ENCODE peak calls at places on chromosomes 11 and 22, in six cellular contexts. D is stomach, N is astrocyte, R is substantia nigra, X is GM23338, G is heart right ventricle. F is an unnamed sample.
A peak's percentile ranks its signal among the peaks of the same experiment; 100 is the strongest.

GRCh38 chr11:88402192-88402715 is 64.7 kb upstream of the CTSC start:
- DNase-seq in D (no peak), N (peak; percentile 90), R (no peak), X (no peak), G (no peak), F (no peak)

GRCh38 chr11:65866524-65867283 is 5.9 kb downstream of the EFEMP2 start:
- DNase-seq in D (no peak), N (no peak), R (no peak), X (no peak), G (no peak), F (no peak)

GRCh38 chr11:82458777-82459176 is 274.9 kb downstream of the FAM181B start:
- DNase-seq in D (no peak), N (no peak), R (no peak), X (no peak), G (no peak), F (no peak)

GRCh38 chr22:29004647-29005371 is 56.8 kb downstream of the C22orf31 start:
- DNase-seq in D (peak; percentile 85), N (peak; percentile 26), R (no peak), X (peak; percentile 88), G (peak; percentile 20), F (peak; percentile 72)

GRCh38 chr22:21865041-21865440 is 2.4 kb downstream of the MAPK1 start:
- DNase-seq in D (peak; percentile 35), N (peak; percentile 85), R (no peak), X (no peak), G (peak; percentile 53), F (peak; percentile 54)

GRCh38 chr22:39519681-39520053 is 695 bp upstream of the ATF4 start:
- DNase-seq in D (peak; percentile 62), N (no peak), R (peak; percentile 53), X (peak; percentile 77), G (peak; percentile 77), F (peak; percentile 66)

GRCh38 chr22:29702025-29702930 is 17.5 kb upstream of the CABP7 start:
- DNase-seq in D (no peak), N (no peak), R (no peak), X (no peak), G (no peak), F (no peak)

GRCh38 chr11:64027619-64028397 is 7.9 kb upstream of the FLRT1 start:
- DNase-seq in D (no peak), N (no peak), R (no peak), X (no peak), G (no peak), F (no peak)

GRCh38 chr11:115504279-115505158 is at the start of gene CADM1:
- DNase-seq in D (peak; percentile 96), N (peak; percentile 90), R (peak; percentile 99), X (peak; percentile 98), G (peak; percentile 92), F (peak; percentile 96)

GRCh38 chr11:104968365-104968855 is at the start of gene CASP4:
- DNase-seq in D (no peak), N (peak; percentile 73), R (no peak), X (no peak), G (peak; percentile 49), F (peak; percentile 22)

GRCh38 chr11:72634016-72634415 is 40.2 kb downstream of the PDE2A start:
- DNase-seq in D (no peak), N (no peak), R (no peak), X (no peak), G (no peak), F (no peak)

GRCh38 chr11:115670538-115671200 is 166.5 kb upstream of the CADM1 start:
- DNase-seq in D (no peak), N (no peak), R (no peak), X (no peak), G (no peak), F (no peak)

GRCh38 chr11:75524576-75525432 is 937 bp downstream of the GDPD5 start:
- DNase-seq in D (peak; percentile 27), N (no peak), R (no peak), X (peak; percentile 46), G (no peak), F (peak; percentile 28)

GRCh38 chr11:3709977-3710376 is 38.8 kb upstream of the CHRNA10 start:
- DNase-seq in D (no peak), N (peak; percentile 38), R (no peak), X (peak; percentile 25), G (no peak), F (no peak)

GRCh38 chr22:22058649-22059475 is 76.3 kb upstream of the TOP3B start:
- DNase-seq in D (no peak), N (no peak), R (no peak), X (no peak), G (no peak), F (no peak)

GRCh38 chr11:118742304-118742703 is 48.7 kb downstream of the DDX6 start:
- DNase-seq in D (no peak), N (no peak), R (no peak), X (no peak), G (no peak), F (no peak)

GRCh38 chr11:92432515-92432914 is 207.9 kb downstream of the FAT3 start:
- DNase-seq in D (no peak), N (no peak), R (no peak), X (no peak), G (no peak), F (no peak)
- H3K27ac ChIP-seq in D (no peak overlapping the region), N (no peak overlapping the region), R (no peak overlapping the region), X (no peak overlapping the region), G (no peak overlapping the region), F (no peak overlapping the region)

GRCh38 chr22:36318442-36318841 is 65.5 kb downstream of the APOL1 start:
- DNase-seq in D (no peak), N (no peak), R (no peak), X (no peak), G (no peak), F (no peak)

GRCh38 chr22:36311386-36312085 is 58.6 kb downstream of the APOL1 start:
- DNase-seq in D (no peak), N (no peak), R (no peak), X (no peak), G (no peak), F (no peak)

GRCh38 chr22:36317658-36318271 is 64.8 kb downstream of the APOL1 start:
- DNase-seq in D (no peak), N (no peak), R (peak; percentile 21), X (no peak), G (no peak), F (no peak)

GRCh38 chr22:36316419-36316818 is 63.5 kb downstream of the APOL1 start:
- DNase-seq in D (no peak), N (no peak), R (no peak), X (no peak), G (no peak), F (no peak)

DNA sequence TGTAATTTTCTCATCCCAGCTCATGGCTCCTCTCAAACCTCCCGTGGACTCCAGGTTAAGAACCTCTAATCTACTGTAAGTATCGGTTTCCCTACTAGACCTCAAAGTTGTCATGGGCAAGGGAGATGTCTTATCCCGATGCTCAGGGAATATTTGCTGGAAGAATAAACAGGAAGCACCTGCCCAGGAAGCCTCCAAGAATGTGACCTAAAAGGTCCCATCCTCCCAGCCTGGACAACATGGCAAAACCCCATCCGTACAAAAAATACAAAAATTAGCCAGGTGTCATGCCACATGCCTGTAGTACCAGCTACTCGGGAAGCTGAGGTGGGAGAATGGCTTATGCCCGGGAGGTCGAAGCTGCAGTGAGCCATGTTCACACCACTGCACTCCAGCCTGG is 62.4 kb downstream of the APOL1 start:
- DNase-seq in D (no peak), N (no peak), R (no peak), X (no peak), G (no peak), F (no peak)
- H3K27ac ChIP-seq in D (no peak overlapping the region), N (peak overlapping the region; percentile 30), R (no peak overlapping the region), X (no peak overlapping the region), G (peak overlapping the region; percentile 39), F (no peak overlapping the region)

GRCh38 chr11:128367573-128367972 is 219.8 kb downstream of the ETS1 start:
- DNase-seq in D (no peak), N (no peak), R (no peak), X (no peak), G (no peak), F (no peak)
- H3K27ac ChIP-seq in D (no peak overlapping the region), N (no peak overlapping the region), R (no peak overlapping the region), X (no peak overlapping the region), G (no peak overlapping the region), F (no peak overlapping the region)

DNA sequence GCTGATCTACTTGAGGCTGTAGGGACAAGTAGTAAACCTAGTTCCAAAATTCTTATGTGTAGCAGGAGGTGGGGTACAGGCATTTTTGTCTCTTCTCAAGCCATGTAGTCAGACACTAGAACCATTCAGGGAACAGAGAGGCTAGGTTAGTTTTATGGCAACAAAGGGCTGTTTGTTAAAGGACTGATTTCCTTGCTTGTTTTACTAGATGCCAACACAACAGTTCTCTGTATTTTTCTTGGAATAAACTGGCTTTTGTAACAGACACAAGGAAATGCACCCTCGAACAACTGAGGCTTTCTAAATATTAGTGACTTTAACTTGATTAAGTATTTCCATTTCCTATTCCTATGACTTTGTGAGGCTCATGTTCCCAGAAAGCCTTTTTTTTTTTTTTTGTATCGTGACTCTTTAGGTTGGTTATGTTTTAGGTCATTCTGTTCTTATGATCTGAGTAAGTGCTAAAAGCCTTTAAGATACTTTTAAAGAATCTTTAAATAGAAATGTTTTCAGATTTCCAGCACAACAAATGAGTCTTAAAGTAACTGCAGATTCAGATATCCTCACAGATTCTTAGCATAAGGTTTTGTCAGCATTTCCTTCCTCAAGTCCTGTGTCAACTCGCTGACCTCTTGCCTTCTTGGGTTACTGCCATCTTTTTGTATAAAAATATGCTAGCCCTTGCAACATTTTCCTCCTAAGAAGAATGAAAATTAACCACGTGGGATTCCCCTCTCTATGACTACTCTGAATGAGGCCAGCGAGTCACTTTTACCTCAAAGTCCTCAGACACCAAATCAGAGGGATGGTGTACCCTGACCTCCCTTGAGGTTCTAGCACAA is 92.5 kb downstream of the CCDC83 start:
- DNase-seq in D (no peak), N (peak; percentile 76), R (no peak), X (no peak), G (peak; percentile 74), F (peak; percentile 54)
- H3K27ac ChIP-seq in D (no peak overlapping the region), N (no peak overlapping the region), R (peak overlapping the region; percentile 55), X (no peak overlapping the region), G (peak overlapping the region; percentile 72), F (no peak overlapping the region)

GRCh38 chr22:23803001-23803819 is 16.4 kb downstream of the SMARCB1 start:
- DNase-seq in D (no peak), N (no peak), R (no peak), X (no peak), G (no peak), F (no peak)

GRCh38 chr22:23801238-23801821 is 14.6 kb downstream of the SMARCB1 start:
- DNase-seq in D (no peak), N (no peak), R (no peak), X (no peak), G (no peak), F (no peak)

GRCh38 chr22:23800297-23801237 is 13.8 kb downstream of the SMARCB1 start:
- DNase-seq in D (no peak), N (no peak), R (no peak), X (no peak), G (no peak), F (no peak)

GRCh38 chr22:23804781-23805291 is 18.1 kb downstream of the SMARCB1 start:
- DNase-seq in D (no peak), N (no peak), R (no peak), X (no peak), G (no peak), F (no peak)

GRCh38 chr22:23801886-23802377 is 15.2 kb downstream of the SMARCB1 start:
- DNase-seq in D (no peak), N (no peak), R (no peak), X (no peak), G (no peak), F (no peak)
- H3K27ac ChIP-seq in D (no peak overlapping the region), N (no peak overlapping the region), R (no peak overlapping the region), X (no peak overlapping the region), G (no peak overlapping the region), F (no peak overlapping the region)